ENCODE peak calls at places on chromosomes 4 and X, in nine cellular contexts. F is kidney, R is cardiac muscle cell, Z is ascending aorta, Y is transverse colon, L is GM23338, J is foreskin fibroblast, V is epithelial cell of proximal tubule, M is heart right ventricle. I is an unnamed sample.
A peak's percentile ranks its signal among the peaks of the same experiment; 100 is the strongest.

GRCh38 chr4:41806807-41807206 is 58.3 kb upstream of the PHOX2B start:
- DNase-seq in V (no peak), L (no peak), J (no peak), M (no peak), F (no peak), Z (no peak), R (no peak), Y (no peak), I (no peak)

GRCh38 chrX:48665991-48666390 is 17.6 kb upstream of the WAS start:
- DNase-seq in Z (no peak), F (no peak), Y (no peak), R (no peak), J (no peak), L (no peak), V (no peak), M (no peak), I (no peak)

GRCh38 chr4:8739820-8740665 is 131.6 kb downstream of the HMX1 start:
- DNase-seq in Y (no peak), M (no peak), R (no peak), Z (no peak), F (no peak), V (no peak), L (no peak), J (no peak), I (no peak)

GRCh38 chr4:169152899-169153298 is 117.9 kb downstream of the SH3RF1 start:
- DNase-seq in Y (no peak), F (no peak), L (peak; percentile 55), J (no peak), V (no peak), Z (no peak), R (no peak), M (no peak), I (no peak)

GRCh38 chr4:187414716-187415115 is 580.9 kb upstream of the ZFP42 start:
- DNase-seq in J (peak; percentile 2), L (no peak), Y (no peak), M (no peak), R (no peak), Z (no peak), V (no peak), F (no peak), I (no peak)

GRCh38 chr4:182531555-182532162 is 288.5 kb downstream of the TENM3 start:
- DNase-seq in Z (no peak), F (no peak), J (no peak), Y (no peak), M (no peak), L (no peak), R (no peak), V (no peak), I (no peak)

GRCh38 chrX:1578511-1579173 is 12.8 kb upstream of the AKAP17A start:
- DNase-seq in Y (no peak), V (no peak), Z (no peak), J (no peak), M (no peak), F (no peak), L (no peak), R (no peak), I (no peak)

GRCh38 chr4:76993787-76994641 is 44.5 kb downstream of the SEPTIN11 start:
- DNase-seq in L (no peak), Y (no peak), F (no peak), V (no peak), R (peak; percentile 37), J (no peak), Z (no peak), M (no peak), I (peak; percentile 56)

GRCh38 chr4:86685401-86685800 is 91.3 kb downstream of the PTPN13 start:
- DNase-seq in R (no peak), M (no peak), Y (no peak), F (no peak), V (no peak), L (no peak), J (no peak), Z (no peak), I (no peak)

GRCh38 chrX:150587585-150588503 is 19.4 kb downstream of the MTM1 start:
- DNase-seq in R (no peak), F (no peak), Z (no peak), M (no peak), Y (no peak), J (peak; percentile 6), V (no peak), L (no peak), I (peak; percentile 7)

GRCh38 chr4:115145393-115146160 is 32.2 kb upstream of the NDST4 start:
- DNase-seq in V (no peak), J (no peak), Z (no peak), L (no peak), R (no peak), M (no peak), Y (peak; percentile 22), F (no peak), I (no peak)

DNA sequence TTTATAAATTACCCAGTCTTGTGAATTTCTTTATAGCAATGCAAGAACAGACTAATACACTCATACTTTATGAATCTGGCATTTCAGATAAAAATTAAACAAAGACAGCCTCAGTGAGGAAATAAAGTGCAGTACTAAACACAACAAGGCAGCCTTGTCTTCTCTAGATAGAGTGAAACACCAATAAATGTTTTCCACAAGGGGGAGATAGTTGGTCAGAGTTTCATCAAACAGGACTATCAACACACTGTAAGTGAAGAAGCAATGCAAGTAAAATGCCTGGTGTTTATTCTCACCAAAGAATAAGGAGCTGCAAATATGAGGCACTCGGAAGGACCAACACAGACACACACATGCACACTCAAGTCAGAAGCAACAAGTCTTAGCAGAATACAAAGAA is 62.8 kb downstream of the FAM9B start:
- DNase-seq in V (peak; percentile 12), J (peak; percentile 22), M (no peak), F (no peak), Y (no peak), Z (no peak), R (peak; percentile 31), L (peak; percentile 61), I (no peak)
- TF ChIP-seq CTCF in V (peak; percentile 50), J (peak; percentile 17), M (peak; percentile 53), F (peak; percentile 37), Y (peak; percentile 32), Z (no peak), R (peak; percentile 24), L (peak; percentile 66), I (no peak)

DNA sequence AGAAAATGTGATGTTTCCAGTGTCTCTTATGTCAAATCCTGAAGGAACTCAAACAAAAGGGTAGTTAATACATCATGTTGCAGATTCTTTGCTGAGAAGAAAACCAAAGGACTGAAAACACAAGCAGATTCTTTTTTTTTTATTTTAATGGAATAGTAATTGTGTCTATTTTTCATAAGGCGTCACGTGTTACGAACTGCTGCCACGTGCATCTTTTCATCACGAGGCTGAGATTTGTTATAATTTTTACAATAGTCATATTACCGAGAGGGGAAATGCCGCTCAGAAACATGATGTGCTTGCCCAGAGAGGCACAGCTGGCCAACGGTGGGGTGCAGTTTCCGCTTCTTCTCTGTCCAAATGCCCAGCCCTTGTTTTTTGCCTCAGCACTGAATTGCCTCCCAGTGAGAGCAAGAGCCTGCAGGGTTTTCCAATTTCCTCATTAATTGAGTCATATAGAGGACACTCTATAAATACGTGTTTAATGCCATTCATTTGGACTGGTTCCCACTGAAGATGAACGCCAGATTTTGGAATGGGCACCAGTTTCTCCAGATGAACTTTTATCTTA is 225.3 kb downstream of the STK32B start:
- DNase-seq in Z (no peak), Y (no peak), L (no peak), F (no peak), R (no peak), M (no peak), V (no peak), J (no peak), I (no peak)
- TF ChIP-seq CTCF in Z (no peak), Y (no peak), L (no peak), F (no peak), R (no peak), M (no peak), V (no peak), J (no peak), I (no peak)

DNA sequence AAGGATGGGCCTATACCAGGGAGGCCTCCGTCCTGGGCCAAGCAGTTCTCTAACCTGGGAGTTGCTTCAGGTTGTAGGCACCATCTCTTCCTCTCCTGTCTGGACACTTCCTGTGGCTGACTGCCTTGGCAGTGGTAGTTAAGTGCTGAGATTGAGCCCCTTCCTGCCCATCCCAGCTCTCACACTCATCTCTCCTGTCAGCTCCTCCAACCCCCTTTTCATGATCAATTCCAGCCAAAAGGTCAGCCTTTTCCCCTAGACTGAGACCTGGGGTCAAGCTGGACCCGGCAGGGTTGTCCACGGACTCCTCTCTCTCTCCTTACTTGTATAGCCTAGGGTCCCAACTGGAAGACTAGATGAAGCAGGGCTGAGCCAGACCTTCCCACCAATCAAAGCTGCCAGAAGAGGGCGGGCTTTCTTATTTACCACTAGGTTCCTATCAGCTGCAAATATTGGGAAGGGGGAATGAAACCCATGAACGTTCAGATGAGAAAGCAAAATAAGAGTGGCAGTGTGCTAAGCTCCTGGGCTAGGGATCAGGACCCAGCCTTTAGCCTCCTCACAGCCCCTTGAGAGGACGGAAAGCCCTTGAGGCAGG is 34.5 kb downstream of the KDM5C start:
- DNase-seq in V (no peak), M (no peak), F (no peak), L (peak; percentile 67), J (no peak), Y (no peak), Z (no peak), R (peak; percentile 32), I (no peak)
- TF ChIP-seq CTCF in V (peak; percentile 24), M (no peak), F (no peak), L (peak; percentile 62), J (no peak), Y (no peak), Z (no peak), R (no peak), I (no peak)

GRCh38 chr4:32417113-32417704 is 1697.0 kb downstream of the PCDH7 start:
- DNase-seq in L (peak; percentile 32), Z (no peak), Y (no peak), R (no peak), M (no peak), F (no peak), V (no peak), J (no peak), I (no peak)
- TF ChIP-seq CTCF in L (no peak), Z (no peak), Y (no peak), R (peak; percentile 22), M (no peak), F (no peak), V (peak; percentile 49), J (no peak), I (no peak)

GRCh38 chrX:56786889-56787733 is 58.1 kb downstream of the NBDY start:
- DNase-seq in F (peak; percentile 29), M (no peak), Y (no peak), J (no peak), Z (no peak), V (no peak), L (no peak), R (no peak), I (no peak)

GRCh38 chrX:56788229-56788628 is 59.2 kb downstream of the NBDY start:
- DNase-seq in F (peak; percentile 63), L (no peak), R (no peak), Z (no peak), J (no peak), V (no peak), Y (peak; percentile 6), M (no peak), I (no peak)

GRCh38 chrX:56789518-56790070 is 60.6 kb downstream of the NBDY start:
- DNase-seq in V (no peak), F (peak; percentile 17), M (no peak), Z (no peak), J (no peak), Y (peak; percentile 2), R (no peak), L (no peak), I (no peak)

GRCh38 chrX:56787734-56788152 is 58.7 kb downstream of the NBDY start:
- DNase-seq in V (no peak), R (no peak), L (no peak), J (no peak), F (peak; percentile 43), Z (no peak), M (no peak), Y (peak; percentile 1), I (no peak)

GRCh38 chrX:56788717-56789122 is 59.7 kb downstream of the NBDY start:
- DNase-seq in R (no peak), V (no peak), J (no peak), M (no peak), Z (no peak), L (no peak), F (peak; percentile 26), Y (peak; percentile 56), I (no peak)
- TF ChIP-seq CTCF in R (peak; percentile 17), V (peak; percentile 21), J (no peak), M (no peak), Z (peak; percentile 5), L (no peak), F (no peak), Y (no peak), I (no peak)